ENCODE peak calls at places on chromosome 4, in seven cellular contexts. N is fibroblast of lung; G is stomach; I is psoas muscle; Z is heart left ventricle; Q is naive thymus-derived CD4-positive, alpha-beta T cell; R is ovary. T is an unnamed sample.

GRCh38 chr4:41887821-41888699 is 47.2 kb upstream of the TMEM33 start:
- DNase-seq in R (no peak), I (no peak), N (peak; percentile 77), G (peak; percentile 52), Z (no peak), Q (no peak), T (no peak)

GRCh38 chr4:73998040-73999011 is at the start of gene CXCL5:
- DNase-seq in I (peak; percentile 19), Z (peak; percentile 67), G (peak; percentile 44), R (no peak), N (peak; percentile 75), Q (no peak), T (no peak)

GRCh38 chr4:140720387-140721087 is 35.6 kb downstream of the TBC1D9 start:
- DNase-seq in Q (no peak), R (no peak), G (no peak), I (no peak), N (no peak), Z (no peak), T (no peak)

GRCh38 chr4:337143-337931 is at the start of gene ZNF141:
- DNase-seq in R (peak; percentile 97), N (peak; percentile 99), I (peak; percentile 95), Z (peak; percentile 95), Q (peak; percentile 74), G (peak; percentile 95), T (peak; percentile 97)

GRCh38 chr4:188245651-188246050 is 106.4 kb downstream of the TRIML1 start:
- DNase-seq in N (no peak), R (no peak), Q (no peak), G (no peak), I (no peak), Z (no peak), T (no peak)

GRCh38 chr4:57249083-57249482 is 138.9 kb upstream of the IGFBP7 start:
- DNase-seq in I (no peak), Q (no peak), Z (no peak), N (no peak), G (no peak), R (no peak), T (no peak)

GRCh38 chr4:109735566-109736454 is 5.9 kb upstream of the PLA2G12A start:
- DNase-seq in Q (no peak), N (no peak), R (no peak), G (no peak), Z (no peak), I (no peak), T (no peak)

GRCh38 chr4:27278615-27279014 is 418.0 kb downstream of the STIM2 start:
- DNase-seq in Q (no peak), R (no peak), I (no peak), Z (no peak), N (peak; percentile 6), G (no peak), T (no peak)

GRCh38 chr4:51907001-51907669 is 64.2 kb downstream of the DCUN1D4 start:
- DNase-seq in N (no peak), R (no peak), Q (no peak), G (no peak), Z (no peak), I (no peak), T (no peak)

GRCh38 chr4:124334119-124334518 is 378.4 kb downstream of the ANKRD50 start:
- DNase-seq in G (no peak), I (no peak), R (no peak), Z (no peak), Q (no peak), N (peak; percentile 94), T (no peak)

GRCh38 chr4:5921578-5921977 is 28.7 kb upstream of the CRMP1 start:
- DNase-seq in Q (no peak), G (no peak), N (no peak), I (no peak), Z (no peak), R (no peak), T (no peak)

GRCh38 chr4:5921074-5921473 is 28.2 kb upstream of the CRMP1 start:
- DNase-seq in G (no peak), Z (no peak), R (no peak), N (no peak), Q (no peak), I (no peak), T (no peak)

GRCh38 chr4:5918331-5919030 is 25.6 kb upstream of the CRMP1 start:
- DNase-seq in R (no peak), N (no peak), Q (no peak), G (no peak), Z (no peak), I (no peak), T (no peak)

GRCh38 chr4:5919571-5919970 is 26.7 kb upstream of the CRMP1 start:
- DNase-seq in I (no peak), R (no peak), N (no peak), Z (no peak), G (no peak), Q (no peak), T (no peak)

DNA sequence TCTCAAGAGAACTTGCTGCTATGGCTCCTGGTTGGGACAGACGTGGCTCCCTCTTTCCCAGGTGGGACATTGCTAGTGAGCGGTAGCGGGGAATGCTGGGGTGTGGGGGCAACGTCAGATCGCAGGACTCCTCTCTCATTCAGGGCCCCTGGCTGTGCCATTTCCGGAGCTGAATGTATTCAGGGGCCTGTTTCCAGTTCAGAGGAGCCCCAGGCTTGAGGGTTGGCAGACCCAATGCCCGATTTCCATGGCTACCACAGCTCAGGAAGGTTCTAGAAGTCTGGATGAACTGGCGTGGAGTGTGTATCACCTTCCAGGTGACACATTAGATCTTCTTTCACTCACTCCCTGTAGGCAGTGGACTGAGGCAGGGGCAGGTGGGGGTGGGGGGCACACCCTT is 26.2 kb upstream of the CRMP1 start:
- DNase-seq in Z (no peak), R (no peak), G (no peak), Q (no peak), N (no peak), I (no peak), T (no peak)
- H3K4me1 ChIP-seq in Z (no peaks in the 10 kb centered on the region), R (no peaks in the 10 kb centered on the region), G (no peaks in the 10 kb centered on the region), Q (no peaks in the 10 kb centered on the region), N (no peaks in the 10 kb centered on the region), I (no peaks in the 10 kb centered on the region), T (no peaks in the 10 kb centered on the region)

DNA sequence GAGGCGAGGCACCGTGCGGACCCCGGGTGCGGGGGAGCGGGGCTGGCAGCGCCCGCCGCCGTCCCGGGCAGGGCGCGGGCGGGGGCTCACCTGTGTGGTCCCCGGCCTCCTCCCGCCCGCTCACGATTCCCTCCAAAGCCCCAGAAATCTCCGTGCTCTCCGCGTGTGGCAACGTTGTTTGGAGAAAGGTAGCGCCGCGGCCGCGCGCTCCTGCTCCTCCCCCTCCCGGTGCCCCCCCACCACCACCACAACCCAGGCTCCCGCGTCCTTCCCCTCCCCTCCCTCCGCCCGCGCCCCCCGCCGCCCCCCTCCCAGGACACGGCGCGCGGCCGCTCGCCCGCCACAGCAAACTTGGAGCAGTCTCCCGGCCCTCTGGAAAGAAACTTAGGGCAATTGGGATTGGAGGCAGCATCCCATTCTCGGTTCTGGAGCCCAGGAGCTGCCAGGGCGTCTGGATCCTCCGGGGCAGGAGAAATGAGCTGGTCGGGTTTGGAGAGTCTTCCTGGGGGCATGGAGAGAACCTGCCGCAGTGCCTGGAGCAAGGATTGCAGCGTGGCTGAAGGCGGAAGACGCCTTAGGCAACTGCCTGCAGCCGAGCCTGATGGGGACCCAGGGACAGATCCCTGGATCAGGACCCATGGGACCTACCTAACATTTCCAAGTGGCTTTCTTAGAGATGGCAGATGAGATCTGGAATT is 854 bp downstream of the KLF3 start:
- DNase-seq in G (peak; percentile 69), N (peak; percentile 56), I (peak; percentile 58), Z (peak; percentile 81), R (peak; percentile 81), Q (no peak), T (peak; percentile 60)
- H3K4me1 ChIP-seq in G (peaks cover 56% of the 10 kb centered on the region), N (peaks cover 9% of the 10 kb centered on the region), I (peaks cover 45% of the 10 kb centered on the region), Z (peaks cover 19% of the 10 kb centered on the region), R (peaks cover 5% of the 10 kb centered on the region), Q (peaks cover 39% of the 10 kb centered on the region), T (no peaks in the 10 kb centered on the region)

GRCh38 chr4:168880087-168880675 is 129.9 kb downstream of the CBR4 start:
- DNase-seq in R (no peak), G (no peak), Q (no peak), N (peak; percentile 36), Z (no peak), I (no peak), T (no peak)

GRCh38 chr4:168880811-168881595 is 129.1 kb downstream of the CBR4 start:
- DNase-seq in R (no peak), Q (no peak), I (no peak), N (no peak), Z (no peak), G (no peak), T (peak; percentile 35)

GRCh38 chr4:168882650-168883233 is 127.3 kb downstream of the CBR4 start:
- DNase-seq in G (no peak), Q (no peak), I (peak; percentile 38), Z (no peak), N (peak; percentile 79), R (no peak), T (no peak)

GRCh38 chr4:168883513-168883912 is 126.5 kb downstream of the CBR4 start:
- DNase-seq in I (no peak), Q (no peak), N (peak; percentile 57), Z (no peak), G (no peak), R (no peak), T (no peak)

DNA sequence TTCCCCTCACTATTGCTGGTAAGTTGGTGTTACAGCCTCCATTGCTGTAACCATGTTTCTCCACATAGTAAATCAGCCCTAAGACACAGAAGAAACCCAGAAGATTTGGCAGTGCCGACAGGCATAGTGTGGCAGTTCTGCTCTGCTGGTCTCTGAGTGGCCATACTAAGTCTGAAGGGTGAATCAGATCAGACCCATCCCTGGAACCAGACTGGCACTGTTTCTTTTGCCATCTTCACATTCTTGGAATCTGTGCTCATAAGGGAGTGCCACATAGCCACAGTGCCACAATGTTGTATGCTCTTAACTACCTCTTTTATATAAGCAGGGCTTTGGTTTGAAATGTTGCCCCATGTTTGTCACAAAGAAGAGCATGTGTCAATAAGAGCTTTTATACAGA is 128.3 kb downstream of the CBR4 start:
- DNase-seq in N (no peak), Z (no peak), Q (no peak), I (no peak), R (no peak), G (no peak), T (no peak)
- H3K4me1 ChIP-seq in N (peaks cover 38% of the 10 kb centered on the region), Z (peaks cover 7% of the 10 kb centered on the region), Q (no peaks in the 10 kb centered on the region), I (peaks cover 68% of the 10 kb centered on the region), R (peaks cover 7% of the 10 kb centered on the region), G (peaks cover 84% of the 10 kb centered on the region), T (no peaks in the 10 kb centered on the region)

GRCh38 chr4:38204317-38205060 is 244.3 kb downstream of the PTTG2 start:
- DNase-seq in N (no peak), Q (no peak), I (peak; percentile 32), Z (no peak), R (no peak), G (no peak), T (no peak)

GRCh38 chr4:38207110-38207457 is 246.9 kb downstream of the PTTG2 start:
- DNase-seq in Q (no peak), G (no peak), N (no peak), I (no peak), R (no peak), Z (no peak), T (no peak)

GRCh38 chr4:38210396-38211114 is 250.4 kb downstream of the PTTG2 start:
- DNase-seq in G (no peak), N (no peak), Z (no peak), I (no peak), R (no peak), Q (no peak), T (no peak)

DNA sequence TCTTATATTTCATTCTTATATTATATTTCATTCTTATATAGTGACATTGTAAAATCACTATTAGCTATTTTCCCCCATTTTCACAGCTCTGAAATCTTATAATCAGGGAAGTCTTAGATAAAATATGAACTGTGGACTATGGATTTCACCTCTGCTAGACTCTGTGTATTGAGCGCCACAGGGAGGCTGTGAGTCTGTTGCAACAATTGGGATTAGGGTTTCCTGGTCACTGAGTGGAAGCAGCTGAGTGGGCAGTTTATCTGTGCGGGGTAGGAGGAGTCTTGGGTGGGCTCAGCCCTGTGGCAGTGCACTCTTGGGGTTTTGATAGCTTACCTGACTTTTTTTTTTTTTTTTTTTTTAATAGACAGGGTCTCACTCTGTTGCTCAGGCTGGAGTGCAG is 249.5 kb downstream of the PTTG2 start:
- DNase-seq in Q (no peak), G (no peak), N (no peak), Z (no peak), I (no peak), R (no peak), T (no peak)
- H3K4me1 ChIP-seq in Q (no peaks in the 10 kb centered on the region), G (peaks cover 21% of the 10 kb centered on the region), N (peaks cover 5% of the 10 kb centered on the region), Z (peaks cover 4% of the 10 kb centered on the region), I (no peaks in the 10 kb centered on the region), R (no peaks in the 10 kb centered on the region), T (no peaks in the 10 kb centered on the region)